ENCODE peak calls at places on chromosome 22, in four cellular contexts. I, D, A and K are unnamed samples.

GRCh38 chr22:25388866-25389540 is 169.6 kb downstream of the CRYBB2 start:
- DNase-seq in I (no peak), D (no peak), A (no peak), K (no peak)

GRCh38 chr22:31825513-31825912 is 71.7 kb downstream of the DEPDC5 start:
- DNase-seq in I (no peak), D (peak; percentile 38), A (no peak), K (no peak)

GRCh38 chr22:42459273-42460040 is 27.3 kb upstream of the NFAM1 start:
- DNase-seq in I (no peak), D (no peak), A (no peak), K (no peak)

GRCh38 chr22:38169116-38169515 is 12.5 kb downstream of the PLA2G6 start:
- DNase-seq in I (no peak), D (no peak), A (no peak), K (no peak)

GRCh38 chr22:27715078-27715477 is 86.5 kb downstream of the MN1 start:
- DNase-seq in I (no peak), D (no peak), A (no peak), K (peak; percentile 56)

GRCh38 chr22:25085930-25086901 is 113.4 kb upstream of the CRYBB3 start:
- DNase-seq in I (peak; percentile 11), D (peak; percentile 24), A (peak; percentile 69), K (no peak)

GRCh38 chr22:46052331-46052771 is 75.4 kb upstream of the WNT7B start:
- DNase-seq in I (no peak), D (no peak), A (no peak), K (no peak)

GRCh38 chr22:30919973-30920372 is 48.6 kb downstream of the MORC2 start:
- DNase-seq in I (no peak), D (no peak), A (no peak), K (no peak)

GRCh38 chr22:45164217-45165123 is 745 bp downstream of the NUP50 start:
- DNase-seq in I (peak; percentile 21), D (peak; percentile 23), A (no peak), K (peak; percentile 25)

GRCh38 chr22:50621491-50621880 is 6.5 kb downstream of the ARSA start:
- DNase-seq in I (peak; percentile 38), D (peak; percentile 35), A (no peak), K (no peak)

GRCh38 chr22:29871684-29872083 is 11.3 kb upstream of the MTMR3 start:
- DNase-seq in I (no peak), D (no peak), A (no peak), K (no peak)

GRCh38 chr22:42343136-42343484 is 72.7 kb upstream of the TCF20 start:
- DNase-seq in I (no peak), D (no peak), A (no peak), K (peak; percentile 26)

GRCh38 chr22:42399315-42400271 is 32.6 kb downstream of the NFAM1 start:
- DNase-seq in I (peak; percentile 85), D (no peak), A (no peak), K (no peak)

GRCh38 chr22:24996420-24996952 is 44.0 kb downstream of the KIAA1671 start:
- DNase-seq in I (no peak), D (no peak), A (no peak), K (peak; percentile 60)

GRCh38 chr22:30460147-30460546 is 11.7 kb downstream of the SEC14L3 start:
- DNase-seq in I (no peak), D (no peak), A (no peak), K (no peak)

GRCh38 chr22:21623402-21623970 is 6.3 kb downstream of the YDJC start:
- DNase-seq in I (no peak), D (no peak), A (no peak), K (peak; percentile 60)

GRCh38 chr22:41933411-41934177 is 7.0 kb upstream of the TNFRSF13C start:
- DNase-seq in I (no peak), D (no peak), A (no peak), K (no peak)

GRCh38 chr22:49954354-49954753 is 6.2 kb upstream of the PIM3 start:
- DNase-seq in I (no peak), D (no peak), A (no peak), K (no peak)

DNA sequence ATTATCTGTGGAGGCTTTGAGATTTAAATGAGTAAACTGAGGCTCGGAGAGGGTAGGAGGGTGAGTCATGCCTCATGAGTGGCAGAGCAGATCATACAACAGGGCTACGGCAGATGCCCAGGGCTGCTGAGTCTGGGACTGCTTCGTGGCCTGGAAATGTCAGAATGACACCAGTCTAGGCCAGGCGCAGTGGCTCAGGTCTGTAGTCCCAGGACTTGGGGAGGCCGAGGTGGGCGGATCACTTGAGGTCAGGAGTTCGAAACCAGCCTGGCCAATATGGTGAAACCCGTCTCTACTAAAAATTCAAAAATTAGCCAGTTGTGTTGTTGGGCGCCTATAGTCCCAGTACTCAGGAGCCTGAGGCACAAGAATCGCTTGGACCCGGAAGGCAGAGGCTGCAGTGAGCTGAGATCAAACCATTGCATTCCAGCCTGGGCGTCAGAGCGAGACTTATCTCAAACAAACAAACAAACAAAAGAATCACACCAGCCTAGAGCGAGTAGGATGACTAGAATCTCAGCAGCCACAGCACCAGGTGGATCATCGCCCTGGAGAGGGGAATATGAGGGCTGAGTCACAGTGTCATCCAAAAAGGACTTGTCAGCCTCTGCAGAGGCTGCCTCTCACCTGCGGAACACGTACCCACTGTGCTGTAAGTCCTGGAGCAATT is 48.6 kb upstream of the ADA2 start:
- DNase-seq in I (no peak), D (no peak), A (no peak), K (no peak)
- H3K9me3 ChIP-seq in I (no peaks in the 10 kb centered on the region), D (peaks cover 29% of the 10 kb centered on the region), A (no peaks in the 10 kb centered on the region), K (no peaks in the 10 kb centered on the region)

DNA sequence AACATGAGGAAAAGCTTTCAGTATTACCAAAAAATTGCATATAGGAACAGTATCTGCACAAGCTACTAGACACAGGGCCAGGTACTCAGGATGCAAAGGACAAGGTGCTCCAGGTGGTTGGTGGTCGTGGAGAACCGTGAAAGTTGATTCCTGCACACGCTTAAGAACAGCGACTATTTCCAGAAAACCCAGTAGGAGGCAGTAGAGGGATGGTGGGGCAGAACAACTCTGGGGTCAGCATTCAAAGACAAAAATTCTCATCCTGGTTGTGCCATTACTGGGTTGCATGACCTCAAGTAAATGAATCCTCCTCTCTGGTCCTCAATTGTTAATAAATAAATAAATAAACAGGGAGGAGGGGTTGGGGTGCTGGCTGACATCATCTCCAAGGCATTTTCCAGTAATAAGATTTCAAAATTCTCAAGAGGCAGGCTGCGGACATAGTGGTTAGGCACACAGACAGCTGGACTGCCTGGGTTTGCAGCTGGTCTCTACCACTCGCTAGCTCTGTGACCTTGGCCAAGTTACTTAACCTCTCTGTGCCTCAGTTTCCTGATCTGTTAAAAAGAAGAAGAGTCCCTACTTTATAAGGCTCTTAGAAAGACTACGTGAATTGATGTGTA is 89.6 kb downstream of the ISX start:
- DNase-seq in I (no peak), D (no peak), A (no peak), K (no peak)
- H3K4me3 ChIP-seq in I (no peak overlapping the region), D (no peak overlapping the region), A (no peak overlapping the region), K (no peak overlapping the region)

DNA sequence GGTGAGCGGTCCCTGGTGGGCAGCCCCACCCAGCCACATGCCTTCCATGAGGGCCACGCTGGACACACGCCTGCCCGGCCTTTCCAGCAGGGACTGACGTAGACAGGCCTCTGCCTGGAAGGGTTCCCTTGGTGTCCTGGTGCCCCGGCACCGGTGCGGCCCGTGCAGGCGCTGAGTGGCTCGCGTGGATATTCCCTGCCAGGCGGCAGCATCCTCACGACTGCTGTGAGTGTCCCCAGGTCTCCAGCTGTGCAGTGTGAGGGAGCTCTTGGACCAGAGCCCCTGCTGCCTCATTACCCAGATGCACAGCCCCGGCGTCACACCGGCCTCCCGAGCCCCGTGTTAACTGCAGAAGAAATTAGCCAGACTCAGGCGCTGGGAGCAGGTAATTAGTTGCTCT is 1196.4 kb downstream of the BRD1 start:
- DNase-seq in I (no peak), D (no peak), A (no peak), K (no peak)
- H3K9me3 ChIP-seq in I (no peaks in the 10 kb centered on the region), D (peaks cover 60% of the 10 kb centered on the region), A (no peaks in the 10 kb centered on the region), K (no peaks in the 10 kb centered on the region)

DNA sequence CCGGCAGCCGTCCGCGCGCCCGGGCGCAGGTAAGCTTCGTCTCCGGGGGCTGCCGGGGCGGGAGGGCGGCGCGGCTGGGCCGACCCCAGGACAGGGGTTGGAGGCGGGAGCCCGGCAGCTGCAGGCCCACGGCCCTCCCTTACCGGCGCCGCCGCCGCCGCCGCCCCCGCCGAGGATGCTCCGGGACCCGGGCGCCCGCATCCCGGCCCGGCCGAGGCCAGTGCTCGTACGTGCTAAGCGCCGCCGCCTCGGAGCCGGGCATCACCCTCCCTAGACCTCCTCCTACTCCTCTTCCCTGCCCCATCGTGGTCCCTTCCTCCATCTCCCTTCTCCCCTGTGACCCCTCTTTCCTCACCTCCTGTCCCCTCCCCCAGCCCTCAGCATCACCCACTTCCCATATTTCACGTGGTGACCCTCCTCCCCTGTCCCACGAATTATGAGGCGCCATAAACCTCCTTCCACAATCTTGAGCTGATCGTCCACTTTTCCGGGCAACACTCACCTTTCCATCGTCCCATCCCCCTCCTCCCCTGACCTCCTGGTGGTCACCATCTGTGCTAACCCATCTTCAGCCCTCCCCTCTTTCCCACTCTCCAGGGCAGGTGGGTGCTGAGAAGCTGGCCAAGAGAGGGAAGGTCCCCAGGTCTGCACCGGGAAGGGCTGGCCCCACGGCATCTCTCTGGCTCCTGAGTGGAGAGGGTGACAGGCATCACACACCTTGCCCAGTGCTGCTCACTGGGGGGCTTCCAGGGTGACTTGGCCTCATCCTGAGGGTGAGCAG is 588 bp downstream of the ASPHD2 start:
- DNase-seq in I (no peak), D (no peak), A (no peak), K (no peak)
- H3K4me3 ChIP-seq in I (peak overlapping the region; percentile 72), D (peak overlapping the region; percentile 65), A (peak overlapping the region; percentile 59), K (peak overlapping the region; percentile 11)

GRCh38 chr22:48888466-48889208 is 939.0 kb downstream of the BRD1 start:
- DNase-seq in I (no peak), D (no peak), A (peak; percentile 7), K (no peak)

GRCh38 chr22:48889887-48890692 is 937.6 kb downstream of the BRD1 start:
- DNase-seq in I (no peak), D (no peak), A (no peak), K (no peak)

GRCh38 chr22:48887394-48888332 is 940.0 kb downstream of the BRD1 start:
- DNase-seq in I (no peak), D (no peak), A (no peak), K (no peak)

GRCh38 chr22:48890693-48891554 is 936.7 kb downstream of the BRD1 start:
- DNase-seq in I (no peak), D (no peak), A (no peak), K (no peak)

DNA sequence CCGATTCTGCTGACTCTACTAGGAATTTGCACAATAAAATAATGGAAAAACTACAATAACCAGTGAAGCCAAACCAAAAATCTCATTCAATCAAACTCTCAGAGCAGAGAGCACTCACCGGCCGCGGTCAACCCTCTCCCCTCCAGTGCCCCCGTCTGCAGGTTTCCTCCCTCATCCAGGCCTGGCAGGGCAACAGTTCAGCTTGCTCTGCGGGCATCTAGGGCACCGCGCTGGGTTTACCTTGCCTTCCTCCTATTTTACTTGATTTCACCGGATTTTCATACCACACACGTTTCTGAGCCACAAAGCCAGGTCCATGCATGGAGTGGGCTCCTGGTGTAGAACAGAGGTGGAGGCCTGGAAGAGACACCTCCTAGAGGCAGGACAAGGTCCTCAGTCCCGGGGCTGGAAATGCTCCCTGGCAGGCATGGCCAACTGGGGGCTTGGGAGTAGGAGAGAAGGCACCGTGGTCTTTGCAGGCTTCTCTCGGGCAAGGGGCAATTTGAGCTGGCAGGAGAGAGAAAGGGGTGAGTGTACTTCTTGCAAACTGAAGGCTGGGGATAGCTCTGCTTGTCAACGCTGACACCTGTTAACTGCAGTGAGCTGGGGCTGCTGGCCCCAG is 938.4 kb downstream of the BRD1 start:
- DNase-seq in I (no peak), D (no peak), A (peak; percentile 16), K (no peak)
- H3K9me3 ChIP-seq in I (no peaks in the 10 kb centered on the region), D (peaks cover 62% of the 10 kb centered on the region), A (peaks cover 4% of the 10 kb centered on the region), K (no peaks in the 10 kb centered on the region)

GRCh38 chr22:35455529-35455928 is 55.6 kb downstream of the MCM5 start:
- DNase-seq in I (no peak), D (no peak), A (no peak), K (no peak)
- H3K4me3 ChIP-seq in I (no peak overlapping the region), D (no peak overlapping the region), A (no peak overlapping the region), K (no peak overlapping the region)